ENCODE peak calls at places on chromosomes 2 and 18, in seven cellular contexts. D, Q, R, Z, A, S and M are unnamed samples.

GRCh38 chr2:76381624-76382023 is 670.9 kb upstream of the GCFC2 start:
- DNase-seq in A (no peak), D (no peak), Q (no peak), R (no peak), S (no peak), Z (no peak), M (no peak)

GRCh38 chr18:67628674-67629073 is 112.2 kb upstream of the DSEL start:
- DNase-seq in Q (no peak), R (no peak), Z (no peak), S (no peak), D (no peak), A (no peak), M (no peak)

GRCh38 chr18:8367217-8367988 is 241.8 kb upstream of the RAB12 start:
- DNase-seq in S (peak), Z (peak), R (peak), Q (peak), A (peak), D (peak), M (peak)

GRCh38 chr18:45658756-45659155 is 43.5 kb downstream of the SLC14A2 start:
- DNase-seq in A (no peak), R (no peak), Q (no peak), S (no peak), D (no peak), Z (no peak), M (peak)

GRCh38 chr2:146852661-146853060 is 992.2 kb upstream of the ACVR2A start:
- DNase-seq in R (no peak), D (no peak), A (no peak), Q (no peak), Z (no peak), S (no peak), M (no peak)

GRCh38 chr2:241009601-241010530 is 11.4 kb downstream of the SNED1 start:
- DNase-seq in R (peak), D (no peak), Z (peak), Q (peak), A (peak), S (no peak), M (peak)

GRCh38 chr18:44589709-44590108 is 91.0 kb upstream of the SETBP1 start:
- DNase-seq in D (no peak), Z (no peak), S (no peak), A (peak), R (no peak), Q (no peak), M (no peak)

GRCh38 chr18:22560283-22560627 is 142.5 kb upstream of the CTAGE1 start:
- DNase-seq in A (no peak), Z (no peak), Q (no peak), S (no peak), D (no peak), R (no peak), M (no peak)

GRCh38 chr2:393711-394696 is 106.1 kb upstream of the ALKAL2 start:
- DNase-seq in S (no peak), Z (peak), D (no peak), Q (peak), R (peak), A (peak), M (no peak)

GRCh38 chr18:43303376-43303775 is 26.1 kb upstream of the SYT4 start:
- DNase-seq in A (no peak), D (no peak), Q (no peak), Z (no peak), S (no peak), R (no peak), M (no peak)

GRCh38 chr2:38491436-38491835 is 111.3 kb downstream of the HNRNPLL start:
- DNase-seq in R (no peak), D (no peak), Z (no peak), A (no peak), S (no peak), Q (no peak), M (no peak)

GRCh38 chr2:101699939-101700442 is 2.5 kb downstream of the MAP4K4 start:
- DNase-seq in S (no peak), Z (no peak), Q (no peak), R (no peak), D (no peak), A (no peak), M (peak)

GRCh38 chr2:9238927-9239326 is 32.3 kb downstream of the ASAP2 start:
- DNase-seq in D (no peak), Q (no peak), A (no peak), Z (no peak), R (no peak), S (no peak), M (no peak)

DNA sequence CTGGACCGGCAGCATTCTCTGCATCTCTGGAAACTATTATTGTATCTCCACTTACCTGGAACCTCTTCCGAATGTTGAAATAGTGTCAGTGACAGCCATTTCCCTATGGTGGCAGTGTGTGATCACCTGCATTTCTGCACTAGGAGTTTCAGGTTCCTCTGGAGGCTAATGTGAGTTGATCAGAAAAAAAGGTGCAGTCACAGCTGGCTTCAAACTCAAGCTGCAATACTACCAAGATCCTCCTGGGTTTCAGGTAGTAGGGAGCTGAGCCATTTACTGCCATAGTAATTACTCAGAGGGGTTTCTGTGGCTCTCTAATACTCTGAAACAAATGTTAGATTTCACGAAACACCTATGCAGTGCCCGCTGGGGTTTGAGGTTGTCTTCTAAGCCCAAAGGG is 183.5 kb upstream of the OSR1 start:
- DNase-seq in A (no peak), Q (no peak), S (no peak), Z (no peak), D (no peak), R (no peak), M (peak)
- TF ChIP-seq CTCF in A (no peak), Q (no peak), S (no peak), Z (no peak), D (no peak), R (no peak), M (no peak)

GRCh38 chr2:171433763-171434670 is at the start of the genes DCAF17 and METTL8:
- DNase-seq in D (peak), A (peak), R (peak), Q (peak), Z (peak), S (peak), M (peak)
- TF ChIP-seq CTCF in D (peak), A (peak), R (peak), Q (peak), Z (peak), S (peak), M (peak)

DNA sequence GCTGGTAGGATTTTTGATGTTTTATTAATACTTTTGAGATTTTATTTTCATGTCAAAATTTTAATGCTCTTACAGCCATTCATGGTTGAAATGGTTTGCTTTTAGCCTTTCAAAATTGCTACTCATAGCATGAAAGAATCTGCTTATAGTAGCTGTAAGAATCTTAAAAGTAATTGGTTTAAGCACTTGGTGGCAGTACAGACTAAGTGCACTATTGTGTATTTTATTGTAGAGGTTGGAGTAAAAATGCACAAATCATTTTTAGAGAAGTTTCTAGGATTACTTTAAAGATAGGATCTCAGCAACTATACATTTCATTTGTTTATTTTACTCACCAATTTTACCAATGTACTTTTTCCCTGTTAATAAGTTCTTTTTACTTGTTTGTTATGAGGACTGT is 205.8 kb downstream of the SPAG16 start:
- DNase-seq in Q (no peak), R (no peak), Z (no peak), A (no peak), S (peak), D (no peak), M (no peak)
- TF ChIP-seq CTCF in Q (no peak), R (no peak), Z (no peak), A (no peak), S (peak), D (no peak), M (no peak)

DNA sequence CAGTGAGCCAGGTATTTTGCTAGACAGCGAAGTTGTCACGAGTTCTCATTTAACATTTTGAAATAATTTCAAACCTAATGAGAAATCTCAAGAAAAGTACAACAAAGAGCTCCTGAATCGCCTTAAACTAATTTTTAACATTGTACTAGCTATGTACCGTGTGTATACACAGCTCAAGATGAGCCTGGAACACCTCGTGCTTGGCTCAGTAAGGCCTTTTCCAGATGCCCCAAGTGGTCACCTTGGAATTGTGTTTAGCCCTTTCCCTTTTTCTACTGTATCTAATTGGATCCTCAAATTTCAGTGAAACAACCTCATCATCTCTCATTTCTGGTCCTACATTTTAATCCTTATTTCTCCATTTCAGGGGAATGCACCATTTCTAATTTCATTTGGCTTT is 7.2 kb downstream of the PTPN4 start:
- DNase-seq in Q (no peak), A (no peak), D (no peak), Z (no peak), S (no peak), R (no peak), M (no peak)
- TF ChIP-seq CTCF in Q (no peak), A (no peak), D (no peak), Z (no peak), S (no peak), R (no peak), M (no peak)

GRCh38 chr2:203155406-203155805 is 83.4 kb upstream of the CYP20A1 start:
- DNase-seq in S (no peak), R (no peak), Z (no peak), A (no peak), Q (no peak), D (no peak), M (no peak)
- TF ChIP-seq CTCF in S (no peak), R (no peak), Z (no peak), A (peak), Q (no peak), D (no peak), M (no peak)

DNA sequence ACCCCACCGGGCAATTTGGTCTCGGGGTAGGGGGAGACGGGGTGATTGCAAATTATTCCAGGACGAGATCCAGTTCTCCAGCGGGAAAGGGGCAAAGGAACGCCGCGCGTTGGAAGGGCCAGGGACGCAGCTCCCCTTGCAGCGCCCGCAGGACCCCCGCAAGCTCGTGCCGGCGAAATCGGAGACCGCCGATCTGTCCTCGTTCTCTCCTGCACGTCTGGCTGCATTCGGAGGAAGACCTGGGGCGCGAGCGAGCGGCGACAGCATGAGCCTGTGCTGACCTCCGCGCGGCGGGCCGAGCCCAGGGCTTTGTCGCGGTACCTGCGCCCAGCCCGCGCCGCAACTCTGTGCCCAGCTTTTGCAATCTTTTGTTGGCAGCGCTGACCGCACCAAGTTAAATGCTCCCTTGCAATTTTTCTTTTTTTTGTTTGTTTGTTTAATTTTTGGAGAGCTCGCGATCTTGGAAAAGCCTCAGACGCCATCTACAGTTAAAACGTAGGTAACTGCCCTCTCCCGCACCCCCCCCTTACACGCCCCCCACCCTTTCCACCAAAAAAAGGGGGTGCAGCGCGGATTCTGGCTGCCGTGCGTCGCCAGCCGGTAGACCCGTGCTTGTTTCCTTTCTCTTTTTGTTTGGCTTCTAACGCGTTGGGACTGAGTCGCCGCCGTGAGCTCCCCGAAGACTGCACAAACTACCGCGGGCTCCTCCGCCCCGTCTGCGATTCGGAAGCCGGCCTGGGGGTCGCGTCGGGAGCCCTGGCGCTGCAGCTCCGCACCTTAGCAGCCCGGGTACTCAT is 653 bp downstream of the TRIB2 start:
- DNase-seq in R (no peak), S (peak), D (peak), Q (peak), A (peak), Z (peak), M (peak)
- TF ChIP-seq CTCF in R (peak), S (no peak), D (peak), Q (no peak), A (peak), Z (no peak), M (peak)